ENCODE peak calls at places on chromosomes 13 and 19, in five cellular contexts. One of them, this sample, is unnamed.

GRCh38 chr13:48251616-48252081 is 18.6 kb downstream of the ITM2B start:
- DNase-seq in GM23338: no peak
- DNase-seq in Karpas-422: no peak
- DNase-seq in breast epithelium: no peak
- DNase-seq in body of pancreas: no peak
- DNase-seq in this sample: no peak

GRCh38 chr13:111323950-111324651 is 3.7 kb downstream of the TEX29 start:
- DNase-seq in GM23338: no peak
- DNase-seq in body of pancreas: no peak
- DNase-seq in Karpas-422: no peak
- DNase-seq in breast epithelium: no peak
- DNase-seq in this sample: no peak

GRCh38 chr13:25046985-25047660 is 48.8 kb upstream of the PABPC3 start:
- DNase-seq in body of pancreas: no peak
- DNase-seq in Karpas-422: no peak
- DNase-seq in GM23338: peak; percentile 82
- DNase-seq in breast epithelium: no peak
- DNase-seq in this sample: no peak

GRCh38 chr19:28297036-28297435 is 915.9 kb downstream of the UQCRFS1 start:
- DNase-seq in body of pancreas: no peak
- DNase-seq in Karpas-422: no peak
- DNase-seq in GM23338: no peak
- DNase-seq in breast epithelium: no peak
- DNase-seq in this sample: no peak

GRCh38 chr19:49614096-49614857 is 23.3 kb downstream of the PRR12 start:
- DNase-seq in Karpas-422: no peak
- DNase-seq in GM23338: no peak
- DNase-seq in body of pancreas: no peak
- DNase-seq in breast epithelium: no peak
- DNase-seq in this sample: no peak

GRCh38 chr13:33276581-33276980 is 9.0 kb downstream of the STARD13 start:
- DNase-seq in body of pancreas: no peak
- DNase-seq in breast epithelium: no peak
- DNase-seq in GM23338: peak; percentile 52
- DNase-seq in Karpas-422: no peak
- DNase-seq in this sample: no peak

GRCh38 chr19:10260141-10260584 is 8.1 kb downstream of the MRPL4 start:
- DNase-seq in breast epithelium: peak; percentile 69
- DNase-seq in GM23338: no peak
- DNase-seq in Karpas-422: peak; percentile 55
- DNase-seq in body of pancreas: no peak
- DNase-seq in this sample: no peak

GRCh38 chr13:46606915-46607413 is 54.0 kb downstream of the LRCH1 start:
- DNase-seq in body of pancreas: no peak
- DNase-seq in breast epithelium: no peak
- DNase-seq in GM23338: no peak
- DNase-seq in Karpas-422: no peak
- DNase-seq in this sample: no peak

GRCh38 chr13:43132228-43132627 is 108.8 kb downstream of the DNAJC15 start:
- DNase-seq in body of pancreas: peak; percentile 27
- DNase-seq in breast epithelium: no peak
- DNase-seq in Karpas-422: peak; percentile 86
- DNase-seq in GM23338: peak; percentile 87
- DNase-seq in this sample: peak; percentile 67

GRCh38 chr13:110646442-110647364 is 31.4 kb downstream of the NAXD start:
- DNase-seq in breast epithelium: no peak
- DNase-seq in body of pancreas: no peak
- DNase-seq in GM23338: no peak
- DNase-seq in Karpas-422: no peak
- DNase-seq in this sample: no peak

GRCh38 chr13:107185889-107186288 is 618.0 kb upstream of the ARGLU1 start:
- DNase-seq in GM23338: no peak
- DNase-seq in breast epithelium: no peak
- DNase-seq in body of pancreas: no peak
- DNase-seq in Karpas-422: no peak
- DNase-seq in this sample: no peak

GRCh38 chr19:663682-664117 is 686 bp upstream of the RNF126 start:
- DNase-seq in GM23338: no peak
- DNase-seq in body of pancreas: no peak
- DNase-seq in breast epithelium: no peak
- DNase-seq in Karpas-422: no peak
- DNase-seq in this sample: no peak

GRCh38 chr13:100234006-100234405 is 145.1 kb downstream of the PCCA start:
- DNase-seq in breast epithelium: no peak
- DNase-seq in GM23338: no peak
- DNase-seq in body of pancreas: no peak
- DNase-seq in Karpas-422: no peak
- DNase-seq in this sample: no peak

GRCh38 chr19:30719189-30719990 is 347.2 kb downstream of the ZNF536 start:
- DNase-seq in body of pancreas: peak; percentile 87
- DNase-seq in Karpas-422: no peak
- DNase-seq in breast epithelium: no peak
- DNase-seq in GM23338: peak; percentile 68
- DNase-seq in this sample: no peak

GRCh38 chr13:20165417-20166257 is 4.8 kb upstream of the GJA3 start:
- DNase-seq in body of pancreas: no peak
- DNase-seq in GM23338: no peak
- DNase-seq in breast epithelium: no peak
- DNase-seq in Karpas-422: no peak
- DNase-seq in this sample: no peak

DNA sequence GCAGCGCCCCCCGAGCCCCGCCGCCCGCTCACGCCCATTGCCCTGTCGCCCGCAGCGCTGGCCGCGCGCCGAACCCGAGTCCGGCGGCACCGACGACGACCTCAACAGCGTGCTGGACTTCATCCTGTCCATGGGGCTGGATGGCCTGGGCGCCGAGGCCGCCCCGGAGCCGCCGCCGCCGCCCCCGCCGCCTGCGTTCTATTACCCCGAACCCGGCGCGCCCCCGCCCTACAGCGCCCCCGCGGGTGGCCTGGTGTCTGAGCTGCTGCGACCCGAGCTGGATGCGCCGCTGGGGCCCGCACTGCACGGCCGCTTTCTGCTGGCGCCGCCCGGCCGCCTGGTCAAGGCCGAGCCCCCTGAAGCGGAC is 518 bp downstream of the KLF2 start:
- DNase-seq in body of pancreas: peak; percentile 47
- DNase-seq in Karpas-422: no peak
- DNase-seq in breast epithelium: no peak
- DNase-seq in GM23338: peak; percentile 71
- DNase-seq in this sample: no peak
- H3K4me1 ChIP-seq in body of pancreas: peaks cover 18% of the 10 kb centered on the region
- H3K4me1 ChIP-seq in Karpas-422: peaks cover 46% of the 10 kb centered on the region
- H3K4me1 ChIP-seq in breast epithelium: no peaks in the 10 kb centered on the region
- H3K4me1 ChIP-seq in GM23338: no peaks in the 10 kb centered on the region
- H3K4me1 ChIP-seq in this sample: peaks cover 4% of the 10 kb centered on the region

DNA sequence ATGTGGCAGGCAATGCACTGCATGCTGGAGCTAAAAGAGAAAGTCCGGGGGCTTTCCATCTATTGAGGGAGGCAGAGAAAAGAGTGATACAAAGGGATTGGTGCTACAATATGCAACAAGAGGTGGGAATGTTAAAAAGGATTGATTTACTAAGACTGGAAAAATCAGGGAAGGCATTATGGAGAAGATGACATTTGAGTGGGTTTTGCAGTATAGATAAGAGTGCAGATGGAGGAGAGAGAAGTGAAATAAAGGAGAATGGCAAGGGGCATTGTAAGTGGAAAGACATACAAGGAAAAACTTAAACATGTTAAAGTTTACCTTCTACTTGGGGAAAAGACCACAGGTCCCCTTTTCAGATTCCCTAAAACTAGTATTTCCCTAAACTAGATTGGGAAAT is 399.4 kb downstream of the KCNRG start:
- DNase-seq in body of pancreas: no peak
- DNase-seq in GM23338: no peak
- DNase-seq in breast epithelium: no peak
- DNase-seq in Karpas-422: no peak
- DNase-seq in this sample: no peak
- H3K27ac ChIP-seq in body of pancreas: no peak overlapping the region
- H3K27ac ChIP-seq in GM23338: no peak overlapping the region
- H3K27ac ChIP-seq in breast epithelium: no peak overlapping the region
- H3K27ac ChIP-seq in Karpas-422: no peak overlapping the region
- H3K27ac ChIP-seq in this sample: no peak overlapping the region

GRCh38 chr19:47168065-47168464 is 37.4 kb downstream of the SAE1 start:
- DNase-seq in body of pancreas: no peak
- DNase-seq in Karpas-422: no peak
- DNase-seq in breast epithelium: no peak
- DNase-seq in GM23338: no peak
- DNase-seq in this sample: no peak
- H3K36me3 ChIP-seq in body of pancreas: peaks cover 7% of the 10 kb centered on the region
- H3K36me3 ChIP-seq in Karpas-422: peaks cover 10% of the 10 kb centered on the region
- H3K36me3 ChIP-seq in breast epithelium: no peaks in the 10 kb centered on the region
- H3K36me3 ChIP-seq in GM23338: peaks cover 27% of the 10 kb centered on the region
- H3K36me3 ChIP-seq in this sample: peaks cover 13% of the 10 kb centered on the region

GRCh38 chr19:54165222-54165621 is 5.7 kb upstream of the LENG1 start:
- DNase-seq in Karpas-422: no peak
- DNase-seq in GM23338: peak; percentile 17
- DNase-seq in breast epithelium: no peak
- DNase-seq in body of pancreas: no peak
- DNase-seq in this sample: no peak

GRCh38 chr19:54160948-54161347 is 1.4 kb upstream of the LENG1 start:
- DNase-seq in body of pancreas: no peak
- DNase-seq in Karpas-422: no peak
- DNase-seq in GM23338: peak; percentile 16
- DNase-seq in breast epithelium: no peak
- DNase-seq in this sample: no peak

GRCh38 chr19:54162241-54162805 is 2.8 kb upstream of the LENG1 start:
- DNase-seq in breast epithelium: peak; percentile 84
- DNase-seq in Karpas-422: peak; percentile 97
- DNase-seq in GM23338: peak; percentile 90
- DNase-seq in body of pancreas: peak; percentile 95
- DNase-seq in this sample: no peak

GRCh38 chr19:54164369-54165068 is 5.0 kb upstream of the LENG1 start:
- DNase-seq in breast epithelium: no peak
- DNase-seq in GM23338: peak; percentile 97
- DNase-seq in body of pancreas: peak; percentile 62
- DNase-seq in Karpas-422: no peak
- DNase-seq in this sample: no peak

DNA sequence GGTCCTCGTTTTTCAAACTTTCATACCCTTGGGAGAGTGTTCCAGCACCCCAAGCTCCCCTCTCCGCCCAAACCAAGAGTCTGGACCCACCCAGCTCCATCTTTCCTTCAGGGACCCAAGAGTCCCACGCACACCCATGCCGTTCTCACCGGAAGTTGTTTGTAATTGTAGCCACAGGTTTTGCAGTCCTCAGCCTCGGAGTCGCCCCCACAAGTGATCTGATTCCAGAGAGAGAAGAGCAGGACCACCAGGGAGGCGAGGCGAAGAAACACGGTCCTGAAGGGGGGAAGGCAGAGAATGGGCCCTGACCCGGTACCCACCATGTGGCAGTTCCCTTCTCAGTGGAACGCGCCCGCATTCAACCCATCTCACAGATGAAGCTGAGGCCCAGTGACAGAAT is 3.4 kb upstream of the LENG1 start:
- DNase-seq in body of pancreas: no peak
- DNase-seq in GM23338: no peak
- DNase-seq in Karpas-422: no peak
- DNase-seq in breast epithelium: no peak
- DNase-seq in this sample: no peak
- H3K4me1 ChIP-seq in body of pancreas: peaks cover 46% of the 10 kb centered on the region
- H3K4me1 ChIP-seq in GM23338: peaks cover 8% of the 10 kb centered on the region
- H3K4me1 ChIP-seq in Karpas-422: peaks cover 34% of the 10 kb centered on the region
- H3K4me1 ChIP-seq in breast epithelium: no peaks in the 10 kb centered on the region
- H3K4me1 ChIP-seq in this sample: peaks cover 4% of the 10 kb centered on the region